ENCODE peak calls at places on chromosome 22, in ten cellular contexts. X is ureter; L is posterior cingulate gyrus; E is activated naive CD4-positive, alpha-beta T cell treated with Interleukin-2 at 50 U/mL for 16 hours; T is astrocyte of the spinal cord; F is PC-3; B is activated T-cell treated with anti-CD3 and anti-CD28 coated beads for 1 hour; J is T-cell; P is SW480; C is RCC 7860. A is an unnamed sample.

GRCh38 chr22:49994361-49995058 is 18.1 kb downstream of the IL17REL start:
- DNase-seq in E (no peak), P (no peak), B (no peak), T (no peak), X (no peak), F (no peak), L (no peak), C (no peak), J (no peak), A (no peak)

GRCh38 chr22:41598081-41598480 is 8.4 kb upstream of the PMM1 start:
- DNase-seq in P (no peak), L (no peak), B (no peak), E (no peak), F (peak), J (no peak), C (peak), X (no peak), T (peak), A (no peak)

GRCh38 chr22:45999379-45999971 is 22.5 kb upstream of the WNT7B start:
- DNase-seq in T (no peak), J (no peak), P (no peak), F (no peak), L (no peak), E (no peak), X (no peak), C (no peak), B (no peak), A (no peak)

GRCh38 chr22:49238181-49239141 is 589.2 kb downstream of the BRD1 start:
- DNase-seq in J (no peak), T (no peak), B (no peak), C (no peak), P (no peak), F (no peak), E (no peak), L (no peak), X (no peak), A (no peak)

GRCh38 chr22:37562049-37562784 is 1.9 kb downstream of the CDC42EP1 start:
- DNase-seq in P (no peak), C (no peak), B (no peak), T (no peak), L (no peak), X (no peak), E (no peak), J (no peak), F (no peak), A (no peak)

GRCh38 chr22:40027191-40028097 is 32.7 kb downstream of the FAM83F start:
- DNase-seq in X (no peak), F (no peak), P (no peak), J (no peak), L (no peak), C (no peak), T (no peak), B (no peak), E (no peak), A (no peak)

GRCh38 chr22:45742866-45743450 is 71.3 kb downstream of the ATXN10 start:
- DNase-seq in L (no peak), B (no peak), J (no peak), F (peak), E (no peak), X (peak), C (no peak), T (peak), P (no peak), A (no peak)

GRCh38 chr22:35327690-35328471 is 28.2 kb downstream of the TOM1 start:
- DNase-seq in F (no peak), B (no peak), P (no peak), J (no peak), X (no peak), C (no peak), E (no peak), T (no peak), L (no peak), A (no peak)

GRCh38 chr22:30262917-30263741 is 3.5 kb downstream of the OSM start:
- DNase-seq in L (peak), C (peak), E (peak), P (no peak), F (peak), J (peak), B (peak), X (no peak), T (peak), A (peak)

GRCh38 chr22:27597703-27598444 is 203.7 kb downstream of the MN1 start:
- DNase-seq in L (no peak), T (no peak), C (peak), F (peak), P (peak), X (no peak), J (no peak), B (no peak), E (no peak), A (no peak)

GRCh38 chr22:41561335-41561734 is 525 bp downstream of the CSDC2 start:
- DNase-seq in E (no peak), P (no peak), L (no peak), X (no peak), C (no peak), F (no peak), J (no peak), T (peak), B (no peak), A (no peak)

GRCh38 chr22:24161909-24162308 is 19.4 kb upstream of the SUSD2 start:
- DNase-seq in X (no peak), C (no peak), L (no peak), F (no peak), T (no peak), P (no peak), E (no peak), B (no peak), J (no peak), A (no peak)

GRCh38 chr22:24500251-24500820 is 5.2 kb downstream of the UPB1 start:
- DNase-seq in C (no peak), T (no peak), X (no peak), E (no peak), L (no peak), J (no peak), P (no peak), F (no peak), B (no peak), A (no peak)

GRCh38 chr22:39614442-39614841 is 43.9 kb downstream of the CACNA1I start:
- DNase-seq in T (no peak), B (no peak), X (no peak), L (no peak), C (no peak), F (no peak), J (no peak), E (no peak), P (no peak), A (no peak)

GRCh38 chr22:50612715-50613221 is 12.2 kb downstream of the MAPK8IP2 start:
- DNase-seq in B (no peak), T (no peak), E (no peak), C (no peak), F (no peak), J (no peak), P (no peak), L (no peak), X (no peak), A (no peak)

GRCh38 chr22:42716221-42716620 is 4.4 kb downstream of the A4GALT start:
- DNase-seq in X (no peak), P (no peak), E (no peak), J (no peak), C (peak), F (no peak), T (no peak), L (no peak), B (no peak), A (no peak)

GRCh38 chr22:41573677-41574264 is 13.0 kb downstream of the CSDC2 start:
- DNase-seq in B (no peak), T (no peak), X (no peak), E (no peak), F (no peak), C (no peak), L (no peak), P (no peak), J (no peak), A (no peak)

GRCh38 chr22:29369460-29369859 is 18.9 kb downstream of the AP1B1 start:
- DNase-seq in E (no peak), C (no peak), T (peak), X (peak), B (no peak), L (peak), F (no peak), J (no peak), P (no peak), A (no peak)

GRCh38 chr22:49494555-49494954 is 333.1 kb downstream of the BRD1 start:
- DNase-seq in C (no peak), L (no peak), T (no peak), X (no peak), J (no peak), E (no peak), B (no peak), P (no peak), F (no peak), A (no peak)

GRCh38 chr22:43505423-43505822 is 93.6 kb downstream of the MPPED1 start:
- DNase-seq in E (no peak), L (no peak), T (no peak), X (no peak), C (no peak), P (no peak), F (no peak), J (no peak), B (no peak), A (no peak)

GRCh38 chr22:39241632-39242388 is 3.0 kb downstream of the PDGFB start:
- DNase-seq in T (no peak), P (no peak), J (peak), E (peak), X (no peak), C (no peak), B (no peak), F (no peak), L (no peak), A (peak)

GRCh38 chr22:23278883-23279675 is 98.8 kb downstream of the BCR start:
- DNase-seq in P (no peak), X (no peak), L (no peak), F (peak), B (no peak), J (peak), E (peak), T (no peak), C (no peak), A (no peak)

GRCh38 chr22:28171135-28171534 is 252.1 kb upstream of the PITPNB start:
- DNase-seq in P (no peak), F (no peak), B (no peak), E (no peak), J (no peak), C (no peak), L (no peak), X (no peak), T (peak), A (no peak)

GRCh38 chr22:23784215-23784732 is 2.5 kb upstream of the SMARCB1 start:
- DNase-seq in X (no peak), L (no peak), C (no peak), T (peak), B (no peak), J (no peak), E (no peak), P (peak), F (no peak), A (no peak)

GRCh38 chr22:29152381-29153138 is 53.1 kb upstream of the EMID1 start:
- DNase-seq in P (no peak), L (no peak), X (peak), C (no peak), T (peak), F (no peak), B (no peak), E (no peak), J (no peak), A (no peak)

GRCh38 chr22:46090051-46090591 is 60.2 kb upstream of the PPARA start:
- DNase-seq in E (no peak), C (no peak), J (no peak), B (no peak), T (no peak), F (no peak), X (no peak), P (no peak), L (no peak), A (no peak)

GRCh38 chr22:21701384-21701971 is 34.1 kb downstream of the YPEL1 start:
- DNase-seq in B (no peak), X (no peak), T (no peak), C (no peak), L (no peak), P (no peak), F (no peak), E (no peak), J (no peak), A (no peak)

GRCh38 chr22:40526960-40527359 is 109.6 kb downstream of the MRTFA start:
- DNase-seq in T (no peak), E (no peak), L (no peak), P (no peak), F (peak), J (no peak), B (no peak), C (no peak), X (no peak), A (no peak)

GRCh38 chr22:36419177-36419911 is 31.6 kb upstream of the MYH9 start:
- DNase-seq in P (peak), T (peak), E (no peak), F (no peak), C (no peak), X (peak), B (no peak), L (peak), J (no peak), A (no peak)